ENCODE peak calls at places on chromosomes 16 and 17, in eight cellular contexts. V, O, M, H, N, K, S and R are unnamed samples.

GRCh38 chr17:43356999-43357398 is 41.8 kb upstream of the ARL4D start:
- DNase-seq in V (peak), O (no peak), M (no peak), H (peak), N (no peak), K (no peak), S (peak), R (no peak)

GRCh38 chr16:23408242-23409201 is 44.5 kb downstream of the COG7 start:
- DNase-seq in V (peak), O (peak), M (no peak), H (peak), N (no peak), K (no peak), S (no peak), R (peak)

GRCh38 chr17:32774286-32775084 is 102.4 kb downstream of the MYO1D start:
- DNase-seq in V (no peak), O (no peak), M (no peak), H (no peak), N (no peak), K (no peak), S (no peak), R (no peak)

GRCh38 chr17:33941744-33942143 is 313.3 kb upstream of the CCL2 start:
- DNase-seq in V (no peak), O (no peak), M (no peak), H (no peak), N (no peak), K (no peak), S (no peak), R (no peak)

GRCh38 chr16:2056077-2056476 is 8.3 kb downstream of the TSC2 start:
- DNase-seq in V (no peak), O (no peak), M (no peak), H (peak), N (no peak), K (no peak), S (no peak), R (no peak)

GRCh38 chr17:22511431-22511830 is 819.1 kb downstream of the KCNJ18 start:
- DNase-seq in V (no peak), O (no peak), M (no peak), H (no peak), N (no peak), K (no peak), S (no peak), R (no peak)

GRCh38 chr16:72189865-72190371 is 18.0 kb upstream of the PMFBP1 start:
- DNase-seq in V (peak), O (no peak), M (no peak), H (peak), N (no peak), K (no peak), S (peak), R (no peak)

GRCh38 chr17:75639771-75640555 is 6.7 kb downstream of the SMIM5 start:
- DNase-seq in V (no peak), O (peak), M (no peak), H (no peak), N (peak), K (no peak), S (no peak), R (no peak)

GRCh38 chr16:22078656-22079055 is 13.7 kb upstream of the VWA3A start:
- DNase-seq in V (no peak), O (no peak), M (no peak), H (no peak), N (no peak), K (no peak), S (no peak), R (no peak)

GRCh38 chr17:40563371-40564052 is 1.8 kb downstream of the CCR7 start:
- DNase-seq in V (no peak), O (no peak), M (no peak), H (no peak), N (no peak), K (no peak), S (no peak), R (no peak)

GRCh38 chr16:69166221-69166833 is 20.6 kb upstream of the SNTB2 start:
- DNase-seq in V (peak), O (no peak), M (no peak), H (peak), N (no peak), K (no peak), S (no peak), R (no peak)

GRCh38 chr17:80793851-80794267 is 197.8 kb upstream of the CHMP6 start:
- DNase-seq in V (peak), O (no peak), M (no peak), H (no peak), N (no peak), K (no peak), S (no peak), R (no peak)

GRCh38 chr17:75454193-75454592 is 2.2 kb upstream of the TMEM94 start:
- DNase-seq in V (no peak), O (no peak), M (no peak), H (no peak), N (no peak), K (no peak), S (no peak), R (no peak)

GRCh38 chr17:65062168-65062915 is 5.8 kb upstream of the GNA13 start:
- DNase-seq in V (no peak), O (peak), M (no peak), H (no peak), N (no peak), K (no peak), S (peak), R (no peak)

GRCh38 chr17:78745407-78746088 is 36.5 kb downstream of the CYTH1 start:
- DNase-seq in V (peak), O (no peak), M (no peak), H (no peak), N (no peak), K (no peak), S (no peak), R (peak)

GRCh38 chr16:67608367-67608766 is 36.6 kb upstream of the CARMIL2 start:
- DNase-seq in V (peak), O (no peak), M (no peak), H (no peak), N (no peak), K (no peak), S (no peak), R (no peak)

GRCh38 chr16:23334950-23335349 is 32.8 kb downstream of the SCNN1B start:
- DNase-seq in V (no peak), O (no peak), M (no peak), H (no peak), N (no peak), K (no peak), S (no peak), R (no peak)

GRCh38 chr17:48591435-48592077 is 1.5 kb upstream of the HOXB3 start:
- DNase-seq in V (peak), O (no peak), M (no peak), H (no peak), N (no peak), K (no peak), S (no peak), R (no peak)

GRCh38 chr17:39903158-39903884 is 15.1 kb downstream of the GSDMB start:
- DNase-seq in V (no peak), O (no peak), M (no peak), H (no peak), N (no peak), K (no peak), S (no peak), R (no peak)

GRCh38 chr17:63514477-63514876 is 8.7 kb upstream of the KCNH6 start:
- DNase-seq in V (no peak), O (no peak), M (no peak), H (no peak), N (no peak), K (no peak), S (no peak), R (no peak)

GRCh38 chr17:9900019-9900594 is 5.0 kb downstream of the RCVRN start:
- DNase-seq in V (no peak), O (no peak), M (no peak), H (no peak), N (no peak), K (no peak), S (no peak), R (no peak)

GRCh38 chr16:23859713-23860269 is 24.0 kb downstream of the PRKCB start:
- DNase-seq in V (no peak), O (no peak), M (no peak), H (no peak), N (no peak), K (no peak), S (no peak), R (no peak)

GRCh38 chr17:65885484-65885883 is 306.4 kb downstream of the CEP112 start:
- DNase-seq in V (no peak), O (no peak), M (no peak), H (no peak), N (no peak), K (no peak), S (no peak), R (no peak)

GRCh38 chr17:76968707-76969597 is 100.7 kb downstream of the MGAT5B start:
- DNase-seq in V (no peak), O (peak), M (no peak), H (no peak), N (peak), K (no peak), S (peak), R (peak)

GRCh38 chr17:7215652-7216139 is 3.9 kb downstream of the DLG4 start:
- DNase-seq in V (peak), O (no peak), M (no peak), H (no peak), N (no peak), K (peak), S (no peak), R (peak)

GRCh38 chr16:55333690-55334089 is 9.7 kb downstream of the IRX6 start:
- DNase-seq in V (no peak), O (no peak), M (no peak), H (no peak), N (no peak), K (no peak), S (no peak), R (no peak)

GRCh38 chr17:4547118-4547906 is 7.9 kb downstream of the MYBBP1A start:
- DNase-seq in V (no peak), O (no peak), M (no peak), H (no peak), N (no peak), K (no peak), S (no peak), R (no peak)

GRCh38 chr17:48577946-48578615 is at the start of gene HOXB4:
- DNase-seq in V (peak), O (peak), M (peak), H (no peak), N (peak), K (no peak), S (peak), R (peak)

GRCh38 chr16:24955975-24956731 is 59.0 kb downstream of the ARHGAP17 start:
- DNase-seq in V (no peak), O (no peak), M (no peak), H (no peak), N (no peak), K (no peak), S (no peak), R (no peak)

GRCh38 chr17:69655902-69656301 is 241.4 kb downstream of the MAP2K6 start:
- DNase-seq in V (no peak), O (no peak), M (no peak), H (no peak), N (no peak), K (no peak), S (no peak), R (no peak)

GRCh38 chr16:64791756-64792155 is 330.1 kb downstream of the CDH11 start:
- DNase-seq in V (peak), O (no peak), M (no peak), H (no peak), N (no peak), K (no peak), S (no peak), R (no peak)

GRCh38 chr16:56836410-56836834 is 28.6 kb upstream of the SLC12A3 start:
- DNase-seq in V (no peak), O (no peak), M (no peak), H (no peak), N (no peak), K (no peak), S (no peak), R (no peak)

GRCh38 chr16:4663756-4664465 is 29.5 kb upstream of the NUDT16L1 start:
- DNase-seq in V (no peak), O (peak), M (no peak), H (peak), N (peak), K (no peak), S (no peak), R (no peak)

GRCh38 chr17:77391668-77392375 is 251.1 kb downstream of the SEC14L1 start:
- DNase-seq in V (peak), O (peak), M (peak), H (peak), N (no peak), K (no peak), S (no peak), R (peak)

GRCh38 chr17:43517161-43517560 is 29.0 kb downstream of the ETV4 start:
- DNase-seq in V (no peak), O (no peak), M (no peak), H (peak), N (no peak), K (no peak), S (no peak), R (no peak)

GRCh38 chr16:56729351-56729735 is 586 bp upstream of the NUP93 start:
- DNase-seq in V (no peak), O (no peak), M (no peak), H (no peak), N (no peak), K (no peak), S (no peak), R (no peak)

GRCh38 chr17:29059281-29059680 is 16.3 kb downstream of the PIPOX start:
- DNase-seq in V (peak), O (no peak), M (no peak), H (peak), N (no peak), K (no peak), S (peak), R (no peak)

GRCh38 chr16:12754824-12755543 is 48.7 kb downstream of the CPPED1 start:
- DNase-seq in V (no peak), O (no peak), M (no peak), H (peak), N (no peak), K (no peak), S (no peak), R (no peak)

GRCh38 chr16:51151951-51152663 is 1.0 kb upstream of the SALL1 start:
- DNase-seq in V (peak), O (peak), M (no peak), H (no peak), N (no peak), K (peak), S (no peak), R (peak)
- TF ChIP-seq CTCF in V (no peak), O (no peak), M (no peak), H (peak), N (no peak), K (no peak), S (no peak), R (no peak)

GRCh38 chr17:2207815-2208515 is 95.6 kb downstream of the SMG6 start:
- DNase-seq in V (no peak), O (no peak), M (no peak), H (no peak), N (no peak), K (no peak), S (no peak), R (no peak)
- H3K27ac ChIP-seq in V (no peak), O (peak), M (peak), H (no peak), N (no peak), K (no peak), S (no peak), R (peak)

GRCh38 chr17:37490022-37490587 is 414 bp downstream of the DUSP14 start:
- DNase-seq in V (peak), O (peak), M (no peak), H (peak), N (peak), K (peak), S (no peak), R (peak)
- TF ChIP-seq CTCF in V (peak), O (no peak), M (no peak), H (no peak), N (peak), K (peak), S (peak), R (no peak)

GRCh38 chr17:31275126-31275525 is 21.9 kb downstream of the OMG start:
- DNase-seq in V (peak), O (no peak), M (no peak), H (no peak), N (no peak), K (no peak), S (no peak), R (no peak)
- H3K27ac ChIP-seq in V (no peak), O (no peak), M (no peak), H (no peak), N (peak), K (no peak), S (no peak), R (no peak)

DNA sequence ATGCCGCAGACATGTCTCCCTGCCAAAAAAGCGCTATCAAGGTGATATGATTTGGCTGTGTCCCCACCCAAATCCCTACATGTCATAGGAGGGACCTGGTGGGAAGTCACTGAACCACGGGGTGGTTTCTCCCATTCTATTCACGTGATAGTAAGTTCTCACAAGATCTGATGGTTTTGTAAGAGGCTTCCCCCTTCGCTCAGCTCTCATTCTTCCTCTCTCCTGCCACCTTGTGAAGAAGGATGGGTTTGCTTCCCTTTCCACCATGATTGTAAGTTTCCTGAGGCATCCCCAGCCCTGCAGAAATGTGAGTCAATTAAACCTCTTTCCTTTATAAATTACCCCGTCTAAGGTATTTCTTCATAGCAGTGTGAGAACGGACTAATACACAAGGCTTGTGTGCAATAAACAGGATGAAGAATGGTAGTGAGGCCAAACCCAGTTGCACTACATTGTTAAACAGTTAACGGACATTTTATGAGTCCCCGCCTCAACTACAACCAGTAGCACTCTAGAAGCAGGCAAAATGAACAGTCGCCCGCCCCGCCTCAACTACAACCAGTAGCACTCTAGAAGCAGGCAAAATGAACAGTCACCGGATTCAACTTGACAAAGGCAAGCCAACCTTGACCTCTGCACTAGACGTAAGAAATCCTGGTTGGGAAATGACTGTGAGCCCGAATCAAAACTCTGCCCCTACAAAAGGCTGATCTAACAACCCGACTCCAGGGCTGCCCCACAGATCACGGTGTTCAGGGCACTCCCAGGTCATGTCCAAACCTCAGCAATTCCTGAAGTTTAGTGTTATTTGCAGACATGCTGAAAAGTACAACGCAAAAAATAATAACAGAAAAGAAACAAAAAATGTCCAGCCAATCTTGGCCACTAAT is 26.3 kb downstream of the VPS53 start:
- DNase-seq in V (peak), O (peak), M (no peak), H (peak), N (no peak), K (no peak), S (no peak), R (peak)
- TF ChIP-seq CTCF in V (peak), O (no peak), M (no peak), H (peak), N (peak), K (no peak), S (no peak), R (peak)

DNA sequence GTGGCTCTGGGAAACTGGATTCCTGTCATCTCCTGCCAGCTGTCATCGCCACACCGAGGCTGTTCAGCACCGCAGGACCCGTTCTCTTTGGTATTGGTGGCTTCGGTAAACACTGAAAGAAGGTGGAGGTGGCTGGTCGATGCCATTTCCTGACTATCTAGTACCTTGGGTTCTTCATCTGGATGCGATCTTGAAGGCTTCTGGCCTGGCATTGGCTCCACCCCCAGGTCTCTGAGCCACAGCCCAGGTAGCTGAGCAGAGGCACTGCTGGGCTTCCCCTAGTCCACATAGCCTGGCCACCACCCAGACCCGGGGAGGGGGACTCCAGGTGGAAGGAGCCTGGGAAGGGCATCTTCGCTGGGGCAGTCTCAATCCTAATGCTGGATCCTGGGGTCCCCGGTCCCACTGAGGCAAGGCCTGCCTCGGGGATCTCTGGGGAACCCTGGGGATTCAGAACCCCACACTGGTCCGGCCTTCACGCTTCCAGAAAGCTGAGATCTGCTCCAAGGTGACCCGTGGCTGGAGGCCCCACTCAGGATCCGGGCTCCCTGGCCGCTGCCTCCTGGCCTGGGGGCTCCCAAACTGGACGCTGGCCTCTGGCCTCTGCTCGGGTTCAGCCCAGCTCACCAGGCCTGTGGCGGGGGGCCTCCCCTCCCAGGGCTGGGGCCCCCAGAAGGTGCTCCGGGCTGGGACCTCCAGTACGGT is 1.8 kb downstream of the C16orf54 start:
- DNase-seq in V (no peak), O (peak), M (no peak), H (no peak), N (no peak), K (no peak), S (no peak), R (no peak)
- H3K27ac ChIP-seq in V (no peak), O (peak), M (no peak), H (no peak), N (peak), K (no peak), S (no peak), R (no peak)

GRCh38 chr16:88309905-88310259 is 72.9 kb upstream of the ZNF469 start:
- DNase-seq in V (no peak), O (no peak), M (no peak), H (no peak), N (no peak), K (peak), S (no peak), R (no peak)
- TF ChIP-seq CTCF in V (no peak), O (no peak), M (no peak), H (peak), N (no peak), K (no peak), S (peak), R (peak)

GRCh38 chr16:10539793-10540192 is 40.6 kb downstream of the EMP2 start:
- DNase-seq in V (no peak), O (no peak), M (no peak), H (no peak), N (no peak), K (no peak), S (no peak), R (no peak)
- H3K27ac ChIP-seq in V (no peak), O (no peak), M (no peak), H (no peak), N (no peak), K (no peak), S (no peak), R (no peak)